ENCODE peak calls at places on chromosomes 3 and 15, in four cellular contexts. U is kidney epithelial cell, Q is transverse colon, I is lower lobe of right lung. G is an unnamed sample.
A peak's percentile ranks its signal among the peaks of the same experiment; 100 is the strongest.

GRCh38 chr3:181687190-181687589 is 24.5 kb upstream of the SOX2 start:
- DNase-seq in U (no peak), Q (no peak), I (no peak), G (no peak)

GRCh38 chr3:61277411-61277810 is 26.2 kb upstream of the FHIT start:
- DNase-seq in U (no peak), Q (no peak), I (no peak), G (no peak)

GRCh38 chr3:126063358-126063965 is 20.5 kb downstream of the SLC41A3 start:
- DNase-seq in U (no peak), Q (no peak), I (no peak), G (no peak)

GRCh38 chr3:5056005-5056391 is 66.1 kb upstream of the ARL8B start:
- DNase-seq in U (no peak), Q (no peak), I (no peak), G (no peak)

GRCh38 chr3:20141841-20142240 is 44.2 kb downstream of the SGO1 start:
- DNase-seq in U (no peak), Q (no peak), I (no peak), G (no peak)

GRCh38 chr3:176741648-176742047 is 455.6 kb downstream of the TBL1XR1 start:
- DNase-seq in U (no peak), Q (no peak), I (no peak), G (no peak)

GRCh38 chr15:46304320-46304719 is 669.5 kb downstream of the SQOR start:
- DNase-seq in U (no peak), Q (no peak), I (no peak), G (peak; percentile 57)

GRCh38 chr15:81256916-81257315 is 60.2 kb downstream of the IL16 start:
- DNase-seq in U (no peak), Q (no peak), I (no peak), G (peak; percentile 46)

GRCh38 chr15:65952425-65953053 is 83.2 kb downstream of the RAB11A start:
- DNase-seq in U (no peak), Q (no peak), I (no peak), G (no peak)

GRCh38 chr3:66196633-66197032 is 24.2 kb upstream of the SLC25A26 start:
- DNase-seq in U (no peak), Q (no peak), I (no peak), G (no peak)

GRCh38 chr15:31299588-31300207 is 26.9 kb upstream of the KLF13 start:
- DNase-seq in U (no peak), Q (no peak), I (no peak), G (no peak)

GRCh38 chr3:148400754-148401153 is 296.9 kb upstream of the AGTR1 start:
- DNase-seq in U (no peak), Q (no peak), I (no peak), G (no peak)

GRCh38 chr15:89442671-89443307 is 53.6 kb downstream of the RHCG start:
- DNase-seq in U (no peak), Q (peak; percentile 48), I (no peak), G (peak; percentile 23)

GRCh38 chr3:12430086-12430485 is 54.2 kb upstream of the TSEN2 start:
- DNase-seq in U (no peak), Q (no peak), I (no peak), G (no peak)
- H3K4me3 ChIP-seq in U (no peak overlapping the region), Q (no peak overlapping the region), I (no peak overlapping the region), G (no peak overlapping the region)

GRCh38 chr3:152828075-152828840 is 6.7 kb upstream of the P2RY1 start:
- DNase-seq in U (no peak), Q (no peak), I (no peak), G (no peak)
- H3K4me3 ChIP-seq in U (no peak overlapping the region), Q (no peak overlapping the region), I (no peak overlapping the region), G (no peak overlapping the region)

DNA sequence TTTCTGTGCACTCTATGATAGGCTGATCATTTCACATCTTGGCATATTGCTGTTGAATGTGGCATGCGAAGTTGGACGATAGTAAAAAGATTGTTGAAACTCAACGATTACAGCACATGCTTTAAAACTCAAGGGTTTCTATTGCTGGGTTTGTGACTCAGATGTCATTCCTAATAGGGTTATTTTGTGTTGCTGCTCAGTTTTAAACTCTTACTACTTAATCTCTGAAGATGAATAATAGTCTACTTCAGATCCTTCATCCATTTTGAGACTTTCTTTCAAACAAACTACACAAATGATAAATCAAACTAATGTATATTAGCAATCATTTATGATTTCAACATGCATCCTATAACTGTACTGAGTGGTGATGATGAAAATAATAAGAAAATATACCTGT is 71.3 kb upstream of the MBNL1 start:
- DNase-seq in U (no peak), Q (no peak), I (no peak), G (no peak)
- H3K4me3 ChIP-seq in U (no peak overlapping the region), Q (no peak overlapping the region), I (peak overlapping the region; percentile 22), G (no peak overlapping the region)

GRCh38 chr3:186362988-186363387 is 954 bp upstream of the DGKG start:
- DNase-seq in U (no peak), Q (no peak), I (no peak), G (no peak)

GRCh38 chr3:186361246-186361611 is 805 bp downstream of the DGKG start:
- DNase-seq in U (no peak), Q (no peak), I (no peak), G (no peak)

GRCh38 chr3:186362409-186362757 is 349 bp upstream of the DGKG start:
- DNase-seq in U (no peak), Q (no peak), I (no peak), G (no peak)

GRCh38 chr3:186360779-186361178 is 1.3 kb downstream of the DGKG start:
- DNase-seq in U (no peak), Q (no peak), I (peak; percentile 66), G (no peak)

DNA sequence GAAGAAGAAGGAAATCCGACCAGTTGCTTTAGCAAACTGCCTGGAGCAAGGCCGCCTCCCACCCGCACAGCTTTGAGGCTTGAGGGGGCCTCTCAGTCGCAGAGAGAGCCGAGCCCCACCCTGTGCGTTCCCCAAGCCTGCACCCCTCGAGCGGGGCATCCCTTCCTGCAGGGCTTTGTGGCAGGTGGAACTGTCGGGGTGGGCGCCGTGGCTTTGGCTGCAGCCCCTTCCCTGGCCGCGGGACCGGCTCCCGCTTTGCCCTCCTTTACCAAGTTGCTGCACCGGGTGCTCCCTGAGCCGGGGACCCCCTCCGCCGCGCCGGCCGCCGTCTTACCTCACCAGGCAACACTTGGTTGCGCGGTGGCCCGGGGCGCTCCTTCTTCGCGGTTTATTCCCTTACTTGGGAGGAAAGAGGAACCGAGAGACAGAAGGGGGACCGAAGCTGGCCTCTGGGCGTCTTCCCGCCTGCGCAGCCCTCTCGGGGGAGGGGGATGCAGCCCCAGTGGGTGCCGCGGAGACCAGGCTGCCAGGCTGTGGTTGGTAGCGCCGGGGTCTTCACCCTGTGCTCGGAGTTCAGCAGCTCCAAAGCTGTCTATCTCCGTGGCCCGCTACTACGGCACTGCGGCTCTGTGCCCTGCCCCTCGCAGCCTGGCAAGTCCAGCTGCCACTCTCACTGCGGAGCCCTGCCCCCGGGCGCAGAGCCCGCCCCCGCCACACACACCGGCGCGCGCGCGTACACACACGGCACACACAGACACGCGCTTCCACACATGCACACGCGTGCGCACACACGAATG is at the start of gene DGKG:
- DNase-seq in U (no peak), Q (peak; percentile 49), I (peak; percentile 80), G (no peak)
- H3K4me3 ChIP-seq in U (peak within 1 kb of the TSS; percentile 21), Q (peak within 1 kb of the TSS; percentile 28), I (peak within 1 kb of the TSS; percentile 59), G (no peak within 1 kb of the TSS)

GRCh38 chr15:101137312-101137940 is 114.4 kb downstream of the CHSY1 start:
- DNase-seq in U (no peak), Q (no peak), I (peak; percentile 58), G (peak; percentile 41)
- H3K4me3 ChIP-seq in U (no peak overlapping the region), Q (no peak overlapping the region), I (no peak overlapping the region), G (no peak overlapping the region)

G was measured in Jurkat, Clone E6-1.